ENCODE peak calls at places on chromosomes 7 and 10, in four cellular contexts. C is cardiac muscle cell, T is brain microvascular endothelial cell, L is AG20443. G is an unnamed sample.
A peak's percentile ranks its signal among the peaks of the same experiment; 100 is the strongest.

GRCh38 chr7:742791-743190 is 15.7 kb upstream of the PRKAR1B start:
- DNase-seq in C (no peak), T (no peak), L (no peak), G (no peak)

GRCh38 chr7:137970263-137970975 is 31.5 kb downstream of the CREB3L2 start:
- DNase-seq in C (no peak), T (peak; percentile 88), L (peak; percentile 85), G (peak; percentile 41)

GRCh38 chr10:114603943-114604342 is 54.1 kb downstream of the ABLIM1 start:
- DNase-seq in C (peak; percentile 61), T (no peak), L (no peak), G (no peak)

GRCh38 chr7:117229350-117229749 is 93.5 kb downstream of the WNT2 start:
- DNase-seq in C (peak; percentile 23), T (no peak), L (no peak), G (no peak)

GRCh38 chr10:23344251-23344841 is at the start of gene C10orf67:
- DNase-seq in C (peak; percentile 41), T (peak; percentile 39), L (peak; percentile 34), G (peak; percentile 92)

GRCh38 chr7:80496586-80496985 is 15.3 kb downstream of the GNAT3 start:
- DNase-seq in C (no peak), T (no peak), L (no peak), G (no peak)

GRCh38 chr7:87564290-87564963 is 36.3 kb downstream of the ABCB1 start:
- DNase-seq in C (peak; percentile 20), T (no peak), L (peak; percentile 14), G (peak; percentile 48)

GRCh38 chr10:37854606-37855005 is 2.8 kb downstream of the ZNF248 start:
- DNase-seq in C (no peak), T (no peak), L (no peak), G (no peak)

GRCh38 chr7:155296788-155297516 is 726 bp upstream of the INSIG1 start:
- DNase-seq in C (peak; percentile 49), T (peak; percentile 73), L (peak; percentile 93), G (no peak)

GRCh38 chr10:97123713-97124112 is 62.0 kb downstream of the SLIT1 start:
- DNase-seq in C (no peak), T (no peak), L (no peak), G (no peak)

GRCh38 chr10:58586282-58586681 is 73.6 kb downstream of the BICC1 start:
- DNase-seq in C (no peak), T (no peak), L (no peak), G (no peak)

GRCh38 chr10:59465089-59465488 is 102.7 kb upstream of the FAM13C start:
- DNase-seq in C (peak; percentile 13), T (peak; percentile 35), L (peak; percentile 22), G (peak; percentile 21)

GRCh38 chr7:82566752-82567151 is 123.2 kb upstream of the CACNA2D1 start:
- DNase-seq in C (no peak), T (no peak), L (no peak), G (no peak)

GRCh38 chr10:131735577-131735976 is 165.2 kb upstream of the PPP2R2D start:
- DNase-seq in C (no peak), T (no peak), L (no peak), G (no peak)

GRCh38 chr10:21364196-21365114 is 161.0 kb downstream of the SKIDA1 start:
- DNase-seq in C (peak; percentile 47), T (peak; percentile 88), L (peak; percentile 76), G (peak; percentile 31)

GRCh38 chr7:100687740-100688592 is 6.1 kb downstream of the GIGYF1 start:
- DNase-seq in C (no peak), T (no peak), L (no peak), G (no peak)

G was measured in left kidney.